ENCODE peak calls at places on chromosome 9, in six cellular contexts. E is HCT116, T is GM23248, A is hepatocyte, F is SK-N-SH, I is OCI-LY7. P is an unnamed sample.

GRCh38 chr9:33374634-33375237 is 27.6 kb downstream of the AQP7 start:
- DNase-seq in E (peak; percentile 64), T (peak; percentile 87), A (peak; percentile 91), F (peak; percentile 84), I (peak; percentile 80), P (peak; percentile 85)

GRCh38 chr9:126661521-126662251 is 48.0 kb downstream of the LMX1B start:
- DNase-seq in E (peak; percentile 12), T (peak; percentile 16), A (peak; percentile 57), F (no peak), I (no peak), P (no peak)

GRCh38 chr9:32404856-32405255 is 20.4 kb downstream of the ACO1 start:
- DNase-seq in E (no peak), T (no peak), A (no peak), F (no peak), I (no peak), P (no peak)

GRCh38 chr9:95552814-95553546 is 36.2 kb upstream of the PTCH1 start:
- DNase-seq in E (no peak), T (no peak), A (peak; percentile 68), F (no peak), I (no peak), P (no peak)

GRCh38 chr9:112061152-112061740 is 113.9 kb downstream of the SUSD1 start:
- DNase-seq in E (peak; percentile 61), T (peak; percentile 98), A (peak; percentile 74), F (peak; percentile 22), I (no peak), P (peak; percentile 72)

GRCh38 chr9:129888085-129888808 is 53.0 kb downstream of the USP20 start:
- DNase-seq in E (no peak), T (no peak), A (no peak), F (no peak), I (peak; percentile 98), P (peak; percentile 97)

GRCh38 chr9:138100711-138101349 is 223.2 kb downstream of the CACNA1B start:
- DNase-seq in E (no peak), T (no peak), A (no peak), F (peak; percentile 32), I (peak; percentile 2), P (peak; percentile 52)

GRCh38 chr9:134192311-134192950 is 28.1 kb upstream of the RNU6ATAC start:
- DNase-seq in E (no peak), T (no peak), A (no peak), F (peak; percentile 24), I (no peak), P (no peak)

GRCh38 chr9:107874591-107875374 is 385.2 kb upstream of the KLF4 start:
- DNase-seq in E (no peak), T (peak; percentile 74), A (no peak), F (no peak), I (peak; percentile 30), P (peak; percentile 81)
- H3K4me3 ChIP-seq in E (no peak overlapping the region), T (no peak overlapping the region), A (no peak overlapping the region), F (no peak overlapping the region), I (no peak overlapping the region), P (peak overlapping the region; percentile 34)

GRCh38 chr9:82893549-82893948 is 169.4 kb downstream of the RASEF start:
- DNase-seq in E (no peak), T (no peak), A (no peak), F (no peak), I (no peak), P (no peak)
- H3K9me2 ChIP-seq in E (no peaks in the 10 kb centered on the region), T (no peaks in the 10 kb centered on the region), A (no peaks in the 10 kb centered on the region), F (no peaks in the 10 kb centered on the region), I (no peaks in the 10 kb centered on the region), P (no peaks in the 10 kb centered on the region)

GRCh38 chr9:5787220-5787619 is 45.7 kb downstream of the ERMP1 start:
- DNase-seq in E (no peak), T (no peak), A (no peak), F (no peak), I (no peak), P (no peak)
- H3K27ac ChIP-seq in E (no peak overlapping the region), T (no peak overlapping the region), A (no peak overlapping the region), F (no peak overlapping the region), I (no peak overlapping the region), P (no peak overlapping the region)

DNA sequence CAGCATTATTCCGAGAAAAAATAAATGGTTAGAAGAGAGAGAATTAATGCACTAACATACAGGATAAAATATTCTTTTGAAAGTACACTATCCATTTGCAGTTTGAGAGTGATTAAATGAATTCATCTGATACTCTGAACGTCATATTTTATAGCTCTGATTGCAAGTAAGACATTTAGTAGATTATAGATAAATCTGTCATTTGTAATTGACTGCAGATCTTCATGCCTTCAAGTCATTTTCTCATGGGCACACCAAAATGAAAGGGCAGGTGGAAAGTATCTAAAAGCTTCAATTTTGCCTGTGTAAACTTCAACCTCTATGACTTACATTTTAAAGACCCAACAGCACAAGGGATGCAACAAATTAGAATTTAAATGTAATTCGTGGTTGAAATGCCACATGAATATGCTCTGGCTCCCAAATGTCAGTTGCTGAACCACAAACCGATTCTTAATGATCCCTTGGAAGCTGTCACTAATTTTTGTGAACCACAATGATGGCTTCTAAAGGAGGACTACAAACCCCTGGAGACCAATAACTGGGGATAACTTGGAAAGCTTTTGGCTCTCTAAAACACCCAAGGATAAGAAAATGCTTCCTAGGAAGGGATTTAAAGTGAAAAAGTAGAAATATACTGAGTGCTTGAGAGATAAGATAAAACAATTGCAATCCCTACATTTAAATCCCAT is 3.9 kb downstream of the TYRP1 start:
- DNase-seq in E (no peak), T (no peak), A (no peak), F (no peak), I (no peak), P (no peak)
- H3K4me3 ChIP-seq in E (no peak overlapping the region), T (no peak overlapping the region), A (no peak overlapping the region), F (no peak overlapping the region), I (no peak overlapping the region), P (no peak overlapping the region)

GRCh38 chr9:82894961-82895902 is 167.7 kb downstream of the RASEF start:
- DNase-seq in E (no peak), T (no peak), A (peak; percentile 26), F (peak; percentile 41), I (no peak), P (no peak)
- H3K9me2 ChIP-seq in E (no peaks in the 10 kb centered on the region), T (no peaks in the 10 kb centered on the region), A (no peaks in the 10 kb centered on the region), F (no peaks in the 10 kb centered on the region), I (no peaks in the 10 kb centered on the region), P (no peaks in the 10 kb centered on the region)

GRCh38 chr9:38057416-38058195 is 11.4 kb downstream of the SHB start:
- DNase-seq in E (no peak), T (no peak), A (no peak), F (no peak), I (no peak), P (peak; percentile 95)

GRCh38 chr9:38060688-38061087 is 8.3 kb downstream of the SHB start:
- DNase-seq in E (no peak), T (no peak), A (no peak), F (peak; percentile 72), I (no peak), P (no peak)

GRCh38 chr9:38058452-38059232 is 10.4 kb downstream of the SHB start:
- DNase-seq in E (no peak), T (no peak), A (no peak), F (no peak), I (no peak), P (peak; percentile 89)

GRCh38 chr9:38061326-38061947 is 7.6 kb downstream of the SHB start:
- DNase-seq in E (no peak), T (no peak), A (no peak), F (no peak), I (no peak), P (peak; percentile 62)

DNA sequence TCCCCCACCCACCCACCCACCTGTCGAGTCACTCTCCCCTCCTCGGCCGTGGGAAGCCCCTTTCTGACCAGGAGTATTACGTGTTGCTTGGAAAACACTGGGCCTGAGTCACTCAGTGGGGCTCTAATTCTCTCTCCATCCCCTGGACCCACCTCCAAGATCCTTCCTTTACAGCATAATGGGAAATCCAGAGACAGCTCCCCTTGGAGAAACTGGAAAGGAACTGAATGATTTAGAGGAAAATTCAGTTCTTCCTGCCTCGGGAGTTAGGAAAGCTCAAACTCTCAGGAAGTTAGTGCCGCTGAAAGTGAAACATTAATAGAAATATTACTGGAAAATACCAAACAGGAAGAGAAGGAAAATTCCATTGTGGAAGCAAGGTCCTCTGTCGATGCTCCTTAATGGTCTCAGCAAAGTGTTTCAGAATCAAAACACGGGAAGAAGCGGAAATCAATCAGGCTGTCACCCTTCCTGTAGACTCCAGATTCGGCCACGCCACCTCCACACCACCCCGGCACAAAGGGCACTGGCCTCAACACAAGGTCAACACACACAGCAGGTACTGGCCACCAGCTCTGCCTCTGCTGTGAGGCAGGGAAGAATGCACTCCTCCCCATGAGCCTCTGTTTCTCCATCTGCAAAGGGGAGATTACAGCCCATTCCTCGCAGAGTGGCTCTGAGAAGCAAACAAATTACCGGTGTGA is 9.6 kb downstream of the SHB start:
- DNase-seq in E (no peak), T (peak; percentile 41), A (no peak), F (no peak), I (no peak), P (no peak)
- H3K27ac ChIP-seq in E (no peak overlapping the region), T (no peak overlapping the region), A (peak overlapping the region; percentile 31), F (no peak overlapping the region), I (no peak overlapping the region), P (peak overlapping the region; percentile 96)